ENCODE peak calls at places on chromosomes 16 and 17, in six cellular contexts. L, E, Y, R, P and H are unnamed samples. For H3K9me3, the result is how much of the 10 kb centered on the place peaks cover.

GRCh38 chr16:715448-716249 is 731 bp downstream of the METRN start:
- DNase-seq in P (no peak), R (peak), E (no peak), Y (no peak), L (peak), H (no peak)

GRCh38 chr16:54455021-54455725 is 168.6 kb upstream of the IRX3 start:
- DNase-seq in R (no peak), L (no peak), E (no peak), P (no peak), Y (no peak), H (no peak)

GRCh38 chr16:25097304-25097988 is 14.1 kb upstream of the LCMT1 start:
- DNase-seq in P (no peak), R (no peak), E (no peak), L (no peak), Y (no peak), H (no peak)

GRCh38 chr17:57468932-57469775 is 212.8 kb downstream of the MSI2 start:
- DNase-seq in E (no peak), R (no peak), Y (no peak), L (no peak), P (no peak), H (no peak)

GRCh38 chr16:80954985-80955384 is 51.7 kb downstream of the CMC2 start:
- DNase-seq in P (no peak), L (no peak), Y (no peak), R (no peak), E (no peak), H (no peak)

GRCh38 chr17:47099451-47099986 is 89.6 kb downstream of the CDC27 start:
- DNase-seq in Y (no peak), P (no peak), E (no peak), R (peak), L (no peak), H (no peak)

GRCh38 chr17:81428121-81428515 is 32.9 kb downstream of the BAHCC1 start:
- DNase-seq in R (no peak), Y (no peak), E (no peak), P (peak), L (no peak), H (no peak)

GRCh38 chr16:1444730-1445517 is 568 bp upstream of the CCDC154 start:
- DNase-seq in E (no peak), R (no peak), P (no peak), L (no peak), Y (no peak), H (no peak)

GRCh38 chr16:87107221-87107620 is 210.0 kb downstream of the C16orf95 start:
- DNase-seq in R (no peak), L (no peak), P (no peak), Y (no peak), E (no peak), H (no peak)

GRCh38 chr16:46789075-46789474 is 40.9 kb upstream of the MYLK3 start:
- DNase-seq in R (no peak), P (no peak), E (no peak), L (no peak), Y (no peak), H (no peak)

GRCh38 chr17:65455972-65456343 is 105.5 kb downstream of the AXIN2 start:
- DNase-seq in P (no peak), Y (peak), E (peak), L (peak), R (peak), H (no peak)

GRCh38 chr16:67024384-67024896 is 4.5 kb upstream of the CBFB start:
- DNase-seq in L (no peak), E (peak), R (no peak), P (no peak), Y (no peak), H (peak)

GRCh38 chr17:76997981-76998531 is 129.9 kb downstream of the MGAT5B start:
- DNase-seq in P (no peak), E (no peak), L (no peak), R (no peak), Y (no peak), H (peak)

GRCh38 chr16:8851761-8852403 is 16.9 kb downstream of the CARHSP1 start:
- DNase-seq in P (no peak), R (no peak), L (no peak), E (no peak), Y (no peak), H (no peak)

GRCh38 chr17:73098919-73099318 is 6.4 kb upstream of the SLC39A11 start:
- DNase-seq in R (no peak), P (no peak), Y (no peak), L (no peak), E (no peak), H (no peak)

GRCh38 chr16:22357635-22357971 is 16.8 kb downstream of the CDR2 start:
- DNase-seq in P (no peak), R (no peak), E (no peak), Y (no peak), L (no peak), H (no peak)

GRCh38 chr17:27915715-27916114 is 22.6 kb upstream of the LYRM9 start:
- DNase-seq in E (no peak), Y (no peak), P (no peak), R (peak), L (peak), H (no peak)

GRCh38 chr17:37276475-37276874 is 99.3 kb upstream of the C17orf78 start:
- DNase-seq in E (no peak), L (no peak), Y (no peak), P (no peak), R (no peak), H (no peak)

GRCh38 chr16:6643083-6643686 is 689.5 kb upstream of the RBFOX1 start:
- DNase-seq in L (peak), R (peak), P (peak), Y (no peak), E (peak), H (no peak)

GRCh38 chr16:88619859-88620655 is 18.3 kb upstream of the IL17C start:
- DNase-seq in L (no peak), P (no peak), Y (no peak), E (no peak), R (no peak), H (peak)

GRCh38 chr16:27352026-27352425 is 38.3 kb downstream of the IL4R start:
- DNase-seq in Y (no peak), E (no peak), R (no peak), L (no peak), P (no peak), H (no peak)

GRCh38 chr17:74680941-74681340 is 31.8 kb downstream of the CD300LF start:
- DNase-seq in L (no peak), Y (no peak), R (no peak), P (no peak), E (no peak), H (no peak)

GRCh38 chr17:61478026-61478789 is 26.0 kb downstream of the TBX4 start:
- DNase-seq in L (no peak), E (no peak), P (no peak), Y (no peak), R (peak), H (peak)

GRCh38 chr16:716250-716607 is 1.3 kb downstream of the METRN start:
- DNase-seq in R (peak), Y (no peak), E (no peak), L (peak), P (peak), H (no peak)

GRCh38 chr17:28008526-28008925 is 34.0 kb upstream of the NLK start:
- DNase-seq in Y (no peak), L (peak), R (peak), E (no peak), P (peak), H (no peak)

GRCh38 chr16:75333770-75334169 is 82.3 kb upstream of the BCAR1 start:
- DNase-seq in Y (no peak), L (no peak), P (no peak), E (no peak), R (no peak), H (no peak)
- H3K9me3 ChIP-seq in Y (under half), L (under half), P (under half), E (under half), R (under half), H (under half)

DNA sequence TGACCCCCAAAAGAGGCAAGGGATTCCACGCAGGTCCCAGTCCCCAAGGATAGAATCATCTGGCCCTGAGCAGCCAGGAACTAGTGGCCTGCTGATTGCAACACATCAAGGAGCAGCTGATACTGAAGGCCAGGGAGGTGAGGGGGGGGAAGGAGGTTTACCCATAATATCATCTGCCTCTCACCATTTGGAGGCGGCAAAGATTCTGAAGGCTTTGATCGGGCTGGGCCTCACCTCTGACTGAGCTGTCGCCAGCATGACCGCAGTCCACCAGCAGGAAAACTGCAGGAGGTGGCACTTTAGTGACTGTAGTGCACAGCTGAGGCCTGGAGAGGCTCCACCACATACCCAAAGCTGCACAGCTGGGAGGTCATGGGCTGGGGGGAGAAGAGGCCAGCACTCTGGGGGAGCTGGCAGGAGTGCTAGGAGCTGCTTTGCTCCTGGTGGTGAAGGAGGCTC is 20.5 kb upstream of the ITGA3 start:
- DNase-seq in E (no peak), P (no peak), R (no peak), L (no peak), Y (no peak), H (no peak)
- H3K27ac ChIP-seq in E (no peak), P (peak), R (no peak), L (no peak), Y (no peak), H (no peak)

GRCh38 chr16:3022208-3022696 is 1.5 kb downstream of the HCFC1R1 start:
- DNase-seq in Y (peak), R (peak), E (peak), L (peak), P (peak), H (peak)
- H3K4me3 ChIP-seq in Y (peak), R (peak), E (no peak), L (peak), P (peak), H (peak)

GRCh38 chr16:31879937-31880321 is 6.3 kb downstream of the ZNF267 start:
- DNase-seq in L (no peak), Y (no peak), P (no peak), R (no peak), E (no peak), H (no peak)

GRCh38 chr16:31876955-31877828 is 3.6 kb downstream of the ZNF267 start:
- DNase-seq in Y (no peak), E (no peak), P (no peak), R (no peak), L (no peak), H (no peak)

GRCh38 chr16:31877876-31878642 is 4.5 kb downstream of the ZNF267 start:
- DNase-seq in P (no peak), L (no peak), E (no peak), R (no peak), Y (no peak), H (no peak)

GRCh38 chr16:31875112-31875803 is 1.7 kb downstream of the ZNF267 start:
- DNase-seq in P (no peak), L (no peak), E (no peak), Y (no peak), R (no peak), H (no peak)

GRCh38 chr16:31880322-31880979 is 6.8 kb downstream of the ZNF267 start:
- DNase-seq in R (no peak), P (no peak), E (no peak), L (no peak), Y (no peak), H (no peak)
- H3K9me3 ChIP-seq in R (under half), P (under half), E (under half), L (under half), Y (under half), H (under half)

DNA sequence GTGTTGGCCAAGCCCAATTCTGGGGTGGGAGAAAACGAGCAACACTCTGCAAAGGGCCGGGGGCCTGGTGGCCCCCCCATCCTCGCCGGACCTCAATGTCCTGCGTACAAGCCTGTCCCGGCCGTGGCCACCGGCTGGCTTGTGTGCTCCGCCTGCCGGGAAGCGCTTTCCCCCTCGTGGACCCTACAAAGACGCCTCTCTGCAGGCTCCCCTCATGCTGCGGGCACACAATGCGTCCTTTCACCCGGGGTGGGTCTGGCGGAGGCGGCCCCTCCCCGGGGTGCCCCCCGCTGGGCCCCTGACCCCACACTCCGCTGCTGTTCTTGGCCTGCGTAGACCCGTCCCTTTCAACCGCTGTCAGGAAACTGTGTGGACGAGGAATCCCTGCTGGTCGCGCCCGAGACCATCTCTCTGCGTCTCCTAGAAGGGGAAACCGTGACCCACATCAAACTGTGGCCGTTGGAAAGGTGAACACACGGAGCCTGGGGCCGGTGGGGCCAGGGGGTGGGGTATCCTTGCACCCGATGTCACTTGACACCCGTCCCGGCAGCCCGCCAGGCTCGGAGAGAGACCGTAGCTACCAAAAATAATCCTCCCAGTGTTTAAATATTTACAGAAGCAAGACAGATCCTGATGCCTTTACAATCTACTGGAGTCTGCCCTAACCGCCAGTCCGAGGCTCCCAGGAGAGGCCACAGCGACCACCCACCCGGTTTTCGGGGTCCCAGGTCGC is 43.6 kb downstream of the TBC1D16 start:
- DNase-seq in P (peak), R (no peak), L (peak), Y (no peak), E (peak), H (no peak)
- H3K27ac ChIP-seq in P (peak), R (no peak), L (no peak), Y (no peak), E (peak), H (peak)

GRCh38 chr16:85173077-85173980 is 61.1 kb upstream of the CIBAR2 start:
- DNase-seq in E (peak), R (peak), Y (no peak), L (peak), P (no peak), H (no peak)
- H3K4me3 ChIP-seq in E (no peak), R (no peak), Y (peak), L (no peak), P (peak), H (no peak)